ENCODE peak calls at places on chromosomes 1 and 21, in eight cellular contexts. Q is uterus; G is lower lobe of right lung; E is stimulated activated CD4-positive, alpha-beta T cell treated with anti-CD3 and anti-CD28 coated beads, TNF-alpha, amount 100 ng/mL, for 4 hours; C is HTR-8/SVneo; I is immature natural killer cell; M is effector memory CD8-positive, alpha-beta T cell; B is C1 segment of cervical spinal cord. W is an unnamed sample.
A peak's percentile ranks its signal among the peaks of the same experiment; 100 is the strongest.

GRCh38 chr21:46057111-46057709 is 40.7 kb upstream of the COL6A2 start:
- DNase-seq in Q (peak; percentile 49), G (peak; percentile 35), B (no peak), C (no peak), M (no peak), I (peak; percentile 51), E (no peak), W (no peak)

GRCh38 chr1:198118136-198118535 is 38.7 kb upstream of the NEK7 start:
- DNase-seq in B (no peak), G (no peak), C (peak; percentile 36), E (no peak), I (no peak), M (no peak), Q (peak; percentile 65), W (peak; percentile 26)

GRCh38 chr1:153775432-153776311 is 465 bp downstream of the SLC27A3 start:
- DNase-seq in E (peak; percentile 43), I (peak; percentile 94), C (peak; percentile 57), Q (peak; percentile 78), B (no peak), M (peak; percentile 60), G (peak; percentile 89), W (peak; percentile 19)

GRCh38 chr1:181255270-181255929 is 166.9 kb downstream of the IER5 start:
- DNase-seq in E (no peak), M (no peak), I (no peak), Q (no peak), C (peak; percentile 81), B (no peak), G (no peak), W (no peak)

GRCh38 chr1:6124341-6124740 is 55.8 kb downstream of the CHD5 start:
- DNase-seq in I (no peak), E (no peak), B (no peak), Q (no peak), M (no peak), C (no peak), G (peak; percentile 37), W (no peak)

GRCh38 chr1:11354893-11355593 is 82.0 kb downstream of the UBIAD1 start:
- DNase-seq in Q (no peak), B (no peak), C (no peak), I (no peak), M (no peak), E (no peak), G (no peak), W (no peak)

GRCh38 chr1:63327417-63328139 is 5.2 kb downstream of the FOXD3 start:
- DNase-seq in M (no peak), E (no peak), Q (no peak), G (peak; percentile 72), C (peak; percentile 75), B (no peak), I (no peak), W (peak; percentile 88)

GRCh38 chr1:7633521-7634245 is 137.4 kb upstream of the VAMP3 start:
- DNase-seq in B (no peak), G (no peak), I (no peak), C (no peak), Q (no peak), M (no peak), E (no peak), W (no peak)

GRCh38 chr1:208434008-208434407 is 189.8 kb upstream of the PLXNA2 start:
- DNase-seq in B (no peak), G (no peak), E (no peak), M (no peak), Q (no peak), I (no peak), C (no peak), W (no peak)

GRCh38 chr1:30271401-30272287 is 451.7 kb downstream of the MATN1 start:
- DNase-seq in Q (no peak), I (no peak), M (no peak), G (no peak), C (no peak), B (no peak), E (no peak), W (no peak)

W was measured in SJCRH30.